ENCODE peak calls at places on chromosome 20, in seven cellular contexts. U, H, P, B, R, Z and X are unnamed samples.

GRCh38 chr20:58547527-58548475 is 32.6 kb upstream of the APCDD1L start:
- DNase-seq in U (no peak), H (no peak), P (no peak), B (peak), R (no peak), Z (no peak), X (peak)

GRCh38 chr20:54276577-54277169 is 68.8 kb downstream of the PFDN4 start:
- DNase-seq in U (no peak), H (no peak), P (no peak), B (no peak), R (no peak), Z (no peak), X (no peak)

GRCh38 chr20:54822407-54822806 is 347.0 kb downstream of the DOK5 start:
- DNase-seq in U (no peak), H (no peak), P (no peak), B (no peak), R (no peak), Z (no peak), X (peak)

GRCh38 chr20:34511891-34512265 is 4.3 kb upstream of the DYNLRB1 start:
- DNase-seq in U (no peak), H (no peak), P (no peak), B (no peak), R (no peak), Z (no peak), X (no peak)

GRCh38 chr20:43843096-43843964 is 71.3 kb upstream of the TOX2 start:
- DNase-seq in U (no peak), H (no peak), P (no peak), B (peak), R (peak), Z (no peak), X (peak)

GRCh38 chr20:49956689-49957443 is 20.7 kb downstream of the RNF114 start:
- DNase-seq in U (no peak), H (no peak), P (peak), B (no peak), R (no peak), Z (no peak), X (no peak)

GRCh38 chr20:19909696-19910095 is 107.5 kb upstream of the NAA20 start:
- DNase-seq in U (peak), H (no peak), P (no peak), B (no peak), R (peak), Z (no peak), X (no peak)

GRCh38 chr20:46774943-46775560 is 65.6 kb downstream of the SLC2A10 start:
- DNase-seq in U (no peak), H (no peak), P (no peak), B (no peak), R (no peak), Z (no peak), X (peak)

GRCh38 chr20:478949-479429 is 16.7 kb upstream of the TBC1D20 start:
- DNase-seq in U (no peak), H (peak), P (no peak), B (peak), R (peak), Z (peak), X (peak)

GRCh38 chr20:58439974-58440767 is 51.1 kb downstream of the VAPB start:
- DNase-seq in U (no peak), H (no peak), P (no peak), B (no peak), R (no peak), Z (no peak), X (no peak)